ENCODE peak calls at places on chromosome 7, in seven cellular contexts. N is activated gamma-delta T cell, T is H7, L is psoas muscle, M is T-helper 9 cell, S is NCI-H1694 treated with DMSO at 0.1 percent for 48 hours, W is fibroblast of mammary gland. I is an unnamed sample.

GRCh38 chr7:54904130-54904529 is 114.7 kb upstream of the EGFR start:
- DNase-seq in T (no peak), M (no peak), L (no peak), N (no peak), W (peak), S (no peak), I (no peak)

GRCh38 chr7:75624134-75624832 is 114.5 kb downstream of the HIP1 start:
- DNase-seq in T (no peak), S (no peak), L (peak), N (no peak), M (no peak), W (peak), I (no peak)

GRCh38 chr7:73451780-73452398 is 18.3 kb downstream of the FZD9 start:
- DNase-seq in M (no peak), N (no peak), S (peak), L (no peak), W (peak), T (peak), I (peak)

GRCh38 chr7:44073664-44074348 is 8.4 kb upstream of the PGAM2 start:
- DNase-seq in N (peak), S (no peak), T (peak), M (no peak), W (peak), L (peak), I (peak)

GRCh38 chr7:157707983-157708720 is 371.3 kb downstream of the DNAJB6 start:
- DNase-seq in L (no peak), T (no peak), N (no peak), W (no peak), S (no peak), M (no peak), I (peak)

GRCh38 chr7:55054252-55054651 is 35.4 kb downstream of the EGFR start:
- DNase-seq in S (no peak), N (no peak), L (no peak), M (no peak), T (no peak), W (no peak), I (no peak)

GRCh38 chr7:67937717-67938191 is 941.1 kb downstream of the TYW1 start:
- DNase-seq in N (no peak), M (no peak), S (no peak), L (no peak), W (peak), T (no peak), I (no peak)

GRCh38 chr7:64951250-64951848 is 39.5 kb downstream of the ZNF117 start:
- DNase-seq in W (peak), S (peak), M (no peak), L (no peak), T (peak), N (no peak), I (peak)

GRCh38 chr7:131723926-131724325 is 167.5 kb upstream of the PODXL start:
- DNase-seq in S (no peak), T (no peak), M (no peak), L (no peak), W (peak), N (no peak), I (no peak)

GRCh38 chr7:152711444-152711944 is 35.6 kb upstream of the XRCC2 start:
- DNase-seq in N (no peak), T (no peak), L (no peak), S (no peak), W (no peak), M (no peak), I (no peak)